ENCODE peak calls at places on chromosomes 4 and X, in six cellular contexts. S is mucosa of descending colon, P is OCI-LY7, K is SK-N-SH, C is endodermal cell, U is left lung. B is an unnamed sample.
A peak's percentile ranks its signal among the peaks of the same experiment; 100 is the strongest.

GRCh38 chr4:22978656-22979055 is 285.9 kb downstream of the GBA3 start:
- DNase-seq in S (no peak), C (no peak), P (no peak), K (no peak), U (no peak), B (no peak)

GRCh38 chr4:102751964-102752363 is 8.8 kb downstream of the MANBA start:
- DNase-seq in P (no peak), K (no peak), C (no peak), U (no peak), S (no peak), B (no peak)

GRCh38 chr4:113952452-113953029 is 26.9 kb downstream of the ARSJ start:
- DNase-seq in U (no peak), S (no peak), P (peak; percentile 50), K (peak; percentile 22), C (peak; percentile 80), B (peak; percentile 13)

GRCh38 chr4:182448281-182449151 is 205.3 kb downstream of the TENM3 start:
- DNase-seq in U (peak; percentile 86), K (peak; percentile 97), P (no peak), S (peak; percentile 75), C (peak; percentile 97), B (no peak)

GRCh38 chr4:114964016-114964415 is 149.4 kb downstream of the NDST4 start:
- DNase-seq in K (no peak), U (no peak), S (no peak), C (no peak), P (no peak), B (no peak)

GRCh38 chr4:10198365-10198764 is 81.8 kb upstream of the WDR1 start:
- DNase-seq in K (no peak), U (no peak), S (no peak), P (no peak), C (peak; percentile 55), B (no peak)

GRCh38 chr4:37651781-37652377 is 34.3 kb downstream of the RELL1 start:
- DNase-seq in C (no peak), U (no peak), K (no peak), P (no peak), S (no peak), B (no peak)

GRCh38 chr4:41709844-41710481 is 38.6 kb downstream of the PHOX2B start:
- DNase-seq in C (no peak), U (no peak), S (no peak), P (no peak), K (no peak), B (no peak)

GRCh38 chrX:115268421-115268820 is 21.1 kb upstream of the LUZP4 start:
- DNase-seq in C (peak; percentile 58), U (no peak), S (no peak), P (no peak), K (no peak), B (no peak)

GRCh38 chrX:45743081-45743533 is 542.4 kb upstream of the DIPK2B start:
- DNase-seq in P (no peak), U (no peak), K (peak; percentile 3), S (no peak), C (peak; percentile 56), B (no peak)

GRCh38 chrX:129842510-129843208 is 1.0 kb downstream of the ZDHHC9 start:
- DNase-seq in K (peak; percentile 18), S (peak; percentile 72), U (peak; percentile 34), P (peak; percentile 11), C (peak; percentile 69), B (no peak)

GRCh38 chr4:35541888-35542213 is 702.5 kb downstream of the ARAP2 start:
- DNase-seq in P (no peak), U (no peak), S (no peak), K (no peak), C (no peak), B (no peak)

GRCh38 chrX:147735364-147735763 is 176.4 kb upstream of the FMR1 start:
- DNase-seq in S (no peak), K (no peak), C (no peak), P (no peak), U (no peak), B (no peak)

GRCh38 chrX:78652971-78653822 is 5.9 kb downstream of the RTL3 start:
- DNase-seq in S (no peak), K (no peak), C (no peak), P (no peak), U (no peak), B (no peak)

GRCh38 chrX:151698485-151698884 is 3.2 kb downstream of the PRRG3 start:
- DNase-seq in K (no peak), C (no peak), S (no peak), P (no peak), U (no peak), B (no peak)

GRCh38 chr4:83219344-83219990 is 65.1 kb downstream of the COQ2 start:
- DNase-seq in P (peak; percentile 94), U (no peak), C (no peak), S (no peak), K (no peak), B (no peak)

GRCh38 chr4:123937612-123938011 is 541.0 kb downstream of the SPRY1 start:
- DNase-seq in K (peak; percentile 24), U (no peak), P (no peak), S (no peak), C (no peak), B (no peak)

GRCh38 chr4:81743731-81744465 is 272.2 kb upstream of the RASGEF1B start:
- DNase-seq in C (no peak), U (no peak), K (no peak), S (no peak), P (no peak), B (no peak)

GRCh38 chr4:66574145-66574978 is 904.1 kb upstream of the EPHA5 start:
- DNase-seq in C (peak; percentile 58), U (no peak), P (no peak), S (no peak), K (no peak), B (no peak)

DNA sequence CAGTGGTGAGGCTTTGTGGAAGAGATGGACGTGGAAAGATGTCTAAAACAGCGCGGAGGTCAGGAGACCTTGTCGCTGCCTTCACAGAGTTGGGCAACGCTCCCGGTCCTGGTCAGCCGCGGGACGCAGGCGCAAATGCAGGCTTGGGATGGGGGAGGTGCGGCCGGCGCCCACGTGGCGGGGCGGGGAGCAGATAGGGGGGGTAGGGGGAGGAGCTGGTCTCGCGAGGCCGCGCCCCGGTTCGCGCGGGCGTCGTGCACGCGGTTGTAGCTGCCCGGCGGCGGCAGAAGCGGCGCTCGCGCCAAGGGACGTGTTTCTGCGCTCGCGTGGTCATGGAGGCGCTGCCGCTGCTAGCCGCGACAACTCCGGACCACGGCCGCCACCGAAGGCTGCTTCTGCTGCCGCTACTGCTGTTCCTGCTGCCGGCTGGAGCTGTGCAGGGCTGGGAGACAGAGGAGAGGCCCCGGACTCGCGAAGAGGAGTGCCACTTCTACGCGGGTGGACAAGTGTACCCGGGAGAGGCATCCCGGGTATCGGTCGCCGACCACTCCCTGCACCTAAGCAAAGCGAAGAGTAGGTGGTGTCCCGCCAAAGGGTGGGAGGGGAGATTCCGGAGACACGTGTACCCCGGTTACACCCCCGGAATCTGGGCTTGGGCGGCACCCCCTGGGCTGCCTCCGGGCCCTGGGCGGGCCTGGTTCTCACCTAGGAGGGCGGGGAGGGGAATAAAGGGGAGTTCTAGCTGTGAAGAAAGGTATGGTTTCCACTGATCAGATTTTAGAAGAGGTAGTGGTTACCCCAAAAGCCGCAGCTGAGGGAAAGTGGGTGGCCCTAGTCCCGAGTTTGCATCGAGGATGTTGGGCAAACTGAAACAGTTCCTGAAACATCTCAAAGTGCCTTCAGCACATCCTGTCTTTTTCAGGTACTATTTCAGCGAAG is at the start of gene PRDX4:
- DNase-seq in C (peak; percentile 96), P (peak; percentile 86), S (peak; percentile 92), U (peak; percentile 92), K (peak; percentile 95), B (peak; percentile 52)
- TF ChIP-seq CTCF in C (no peak), P (no peak), S (no peak), U (no peak), K (no peak), B (no peak)

DNA sequence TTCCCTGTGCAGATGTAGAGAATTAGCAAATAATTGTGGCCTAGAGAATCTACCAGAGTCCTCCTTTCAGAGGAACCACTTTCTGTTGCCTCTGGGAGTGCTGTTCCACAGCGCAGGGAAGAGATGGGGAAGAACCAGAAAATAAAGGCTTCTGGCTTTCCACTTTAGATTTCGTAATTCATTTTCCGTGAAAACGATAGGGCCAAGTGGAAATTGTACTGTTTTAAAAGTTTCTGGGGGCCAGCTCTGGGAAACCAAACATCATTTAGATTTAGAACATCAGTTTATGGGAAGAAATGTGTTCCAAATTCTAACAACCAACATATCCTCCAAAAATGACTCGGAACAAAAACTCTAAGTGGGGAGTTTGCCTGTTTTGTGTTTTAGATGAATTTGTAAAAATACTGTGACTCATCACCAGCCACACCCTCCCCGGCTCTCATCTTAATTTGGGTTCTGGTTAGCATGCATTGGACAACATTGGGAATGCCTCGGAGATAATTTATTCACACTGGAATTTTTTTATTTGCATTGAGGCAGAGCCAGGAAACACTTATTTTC is 65.2 kb upstream of the LNX1 start:
- DNase-seq in P (no peak), S (no peak), C (no peak), K (no peak), U (no peak), B (no peak)
- H3K4me3 ChIP-seq in P (no peak overlapping the region), S (no peak overlapping the region), C (no peak overlapping the region), K (no peak overlapping the region), U (no peak overlapping the region), B (no peak overlapping the region)

GRCh38 chr4:65033899-65034298 is 624.6 kb upstream of the TECRL start:
- DNase-seq in C (no peak), S (no peak), P (no peak), K (no peak), U (no peak), B (no peak)
- TF ChIP-seq CTCF in C (peak; percentile 73), S (no peak), P (no peak), K (peak; percentile 22), U (no peak), B (no peak)

DNA sequence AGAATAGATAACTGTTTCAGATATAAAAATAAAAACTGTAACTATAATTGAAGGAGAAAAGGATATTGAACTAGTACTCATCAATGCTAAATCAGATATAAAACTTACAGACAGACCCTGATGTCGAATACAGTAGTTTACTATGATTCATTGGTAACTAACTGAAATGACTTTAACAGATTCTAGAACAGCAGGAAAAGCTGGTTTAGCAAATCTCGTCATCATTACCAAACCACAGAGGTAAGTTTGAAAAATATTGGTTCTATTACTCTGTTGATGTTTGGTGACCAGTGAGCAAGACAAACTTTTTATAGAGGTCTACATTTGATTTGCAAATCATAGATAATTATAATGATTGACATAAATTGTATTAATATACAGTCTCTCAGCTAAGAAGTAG is 551.4 kb upstream of the ADGRL3 start:
- DNase-seq in U (no peak), K (no peak), P (no peak), S (no peak), C (no peak), B (no peak)
- H3K4me3 ChIP-seq in U (no peak overlapping the region), K (no peak overlapping the region), P (no peak overlapping the region), S (no peak overlapping the region), C (no peak overlapping the region), B (no peak overlapping the region)

GRCh38 chr4:119087121-119087520 is 48.5 kb upstream of the MYOZ2 start:
- DNase-seq in K (no peak), C (no peak), P (no peak), S (no peak), U (no peak), B (no peak)
- TF ChIP-seq CTCF in K (peak; percentile 54), C (no peak), P (peak; percentile 60), S (no peak), U (no peak), B (no peak)